ENCODE peak calls at places on chromosomes 5 and 9, in six cellular contexts. L is AG09309, C is OCI-LY7, O is IMR-90, X is aorta, F is HCT116. J is an unnamed sample.

GRCh38 chr5:13354611-13355010 is 589.9 kb downstream of the DNAH5 start:
- DNase-seq in L (no peak), C (no peak), O (no peak), X (no peak), F (no peak), J (no peak)

GRCh38 chr5:57456056-57456455 is 26.6 kb downstream of the ACTBL2 start:
- DNase-seq in L (no peak), C (no peak), O (no peak), X (no peak), F (no peak), J (no peak)

GRCh38 chr9:79946718-79947117 is 375.0 kb downstream of the TLE4 start:
- DNase-seq in L (no peak), C (no peak), O (peak; percentile 32), X (no peak), F (no peak), J (peak; percentile 10)

GRCh38 chr5:176812269-176813259 is 2.2 kb downstream of the UNC5A start:
- DNase-seq in L (no peak), C (no peak), O (no peak), X (no peak), F (no peak), J (no peak)

GRCh38 chr5:140194662-140195061 is 19.7 kb downstream of the CYSTM1 start:
- DNase-seq in L (no peak), C (no peak), O (no peak), X (no peak), F (no peak), J (no peak)

GRCh38 chr9:126939821-126940221 is 25.2 kb downstream of the RALGPS1 start:
- DNase-seq in L (no peak), C (no peak), O (no peak), X (no peak), F (no peak), J (no peak)

GRCh38 chr9:130437011-130437784 is 7.6 kb upstream of the ASS1 start:
- DNase-seq in L (no peak), C (no peak), O (no peak), X (no peak), F (no peak), J (no peak)

GRCh38 chr5:151686673-151687378 is at the start of gene SPARC:
- DNase-seq in L (peak; percentile 92), C (no peak), O (peak; percentile 96), X (peak; percentile 91), F (no peak), J (peak; percentile 95)

GRCh38 chr5:10235350-10235749 is 14.3 kb downstream of the ATPSCKMT start:
- DNase-seq in L (no peak), C (no peak), O (peak; percentile 35), X (no peak), F (peak; percentile 33), J (no peak)

GRCh38 chr9:127102176-127102575 is 20.3 kb downstream of the ANGPTL2 start:
- DNase-seq in L (no peak), C (no peak), O (peak; percentile 76), X (no peak), F (no peak), J (no peak)

DNA sequence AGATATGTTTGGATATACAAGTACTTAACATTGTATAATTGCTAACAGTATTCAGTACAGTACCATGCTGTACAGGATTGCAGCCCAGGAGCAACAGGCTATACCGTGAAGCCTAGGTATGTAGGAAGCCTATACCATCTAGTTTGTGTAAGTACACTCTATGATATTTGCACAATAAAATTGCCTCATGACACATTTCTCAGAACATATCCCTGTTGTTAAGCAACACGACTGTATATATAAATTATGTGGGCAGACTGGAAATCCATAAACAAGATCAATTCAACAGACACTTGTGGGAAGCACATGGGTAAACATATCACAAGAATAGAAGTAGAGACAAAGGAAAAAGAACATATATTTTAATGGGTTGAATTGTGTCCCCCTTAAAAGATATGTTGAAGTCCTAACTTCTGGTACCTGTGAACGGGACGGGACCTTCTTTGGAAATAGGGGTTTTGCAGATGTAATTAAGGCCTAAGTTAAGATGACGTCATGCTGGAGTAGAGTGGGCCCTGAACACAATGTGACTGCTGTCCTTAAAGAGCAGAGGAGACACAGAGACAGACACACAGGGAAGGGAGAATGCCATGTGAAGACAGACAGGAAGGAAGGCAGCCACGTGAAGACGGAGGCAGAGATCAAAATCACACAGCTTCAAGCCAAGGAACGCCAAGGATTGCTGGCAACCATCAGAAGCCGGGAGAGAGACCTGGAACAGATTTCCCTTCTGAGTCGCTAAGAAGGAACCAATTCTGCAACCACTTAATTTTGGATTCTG is 76.3 kb downstream of the SCAI start:
- DNase-seq in L (no peak), C (no peak), O (peak; percentile 47), X (peak; percentile 41), F (no peak), J (no peak)
- H3K4me3 ChIP-seq in L (no peak overlapping the region), C (no peak overlapping the region), O (no peak overlapping the region), X (no peak overlapping the region), F (no peak overlapping the region), J (no peak overlapping the region)

DNA sequence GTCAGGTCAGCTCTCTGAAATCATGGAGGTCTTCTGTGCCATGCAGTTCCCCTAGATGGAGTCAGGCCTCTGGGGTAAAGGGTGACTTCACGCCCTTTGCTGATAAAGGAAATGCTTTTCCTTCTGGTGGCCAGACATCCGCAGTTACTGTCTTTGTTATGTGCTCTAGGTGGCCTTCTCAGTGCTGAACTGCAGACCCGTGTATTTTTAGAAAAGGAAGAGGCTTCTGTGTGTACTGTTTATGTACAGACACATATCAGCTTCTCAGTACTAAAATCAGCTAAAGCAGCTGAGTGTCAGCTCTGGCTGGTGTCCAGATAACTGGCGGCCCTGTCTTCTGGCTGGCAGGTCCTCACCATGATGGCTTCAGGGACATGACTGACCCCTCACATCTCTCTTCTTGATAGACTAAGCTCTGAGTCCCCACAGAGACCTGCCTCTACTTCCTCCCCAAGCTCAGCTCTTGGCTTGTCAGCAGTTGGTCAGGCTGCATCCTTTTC is 75.3 kb downstream of the ARHGAP26 start:
- DNase-seq in L (no peak), C (no peak), O (no peak), X (peak; percentile 77), F (no peak), J (no peak)
- H3K4me3 ChIP-seq in L (no peak overlapping the region), C (no peak overlapping the region), O (no peak overlapping the region), X (no peak overlapping the region), F (no peak overlapping the region), J (no peak overlapping the region)

DNA sequence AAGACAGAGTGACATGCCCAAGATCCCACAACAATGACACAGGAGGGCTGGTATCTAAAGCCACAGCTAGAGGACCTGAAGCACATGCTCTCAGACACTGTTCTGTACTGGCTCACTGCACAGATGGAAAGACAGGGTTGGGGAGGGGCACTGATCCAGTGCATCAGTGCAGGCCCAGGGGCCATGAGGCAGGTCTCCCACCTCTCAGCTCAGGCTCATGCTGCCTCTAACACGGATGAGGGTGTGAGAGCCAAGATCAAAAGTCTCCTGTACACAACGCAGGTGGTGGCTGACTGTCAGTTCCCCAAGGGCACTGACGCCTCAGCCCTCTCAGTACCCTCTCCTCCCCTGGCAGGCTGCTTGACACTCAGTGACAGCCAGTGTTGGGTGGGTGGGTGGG is 10.9 kb downstream of the RAPGEF1 start:
- DNase-seq in L (no peak), C (peak; percentile 90), O (no peak), X (no peak), F (no peak), J (no peak)
- H3K4me3 ChIP-seq in L (no peak overlapping the region), C (peak overlapping the region; percentile 62), O (no peak overlapping the region), X (no peak overlapping the region), F (no peak overlapping the region), J (no peak overlapping the region)

GRCh38 chr9:2749485-2749884 is 32.2 kb downstream of the KCNV2 start:
- DNase-seq in L (no peak), C (no peak), O (peak; percentile 46), X (no peak), F (no peak), J (no peak)
- H3K4me3 ChIP-seq in L (no peak overlapping the region), C (no peak overlapping the region), O (no peak overlapping the region), X (no peak overlapping the region), F (no peak overlapping the region), J (no peak overlapping the region)

GRCh38 chr9:34650816-34651215 is 1.2 kb upstream of the IL11RA start:
- DNase-seq in L (no peak), C (no peak), O (peak; percentile 26), X (no peak), F (no peak), J (no peak)

GRCh38 chr9:34653131-34653530 is 1.1 kb downstream of the IL11RA start:
- DNase-seq in L (no peak), C (no peak), O (peak; percentile 52), X (no peak), F (no peak), J (peak; percentile 22)

GRCh38 chr9:34651286-34651685 is 699 bp upstream of the IL11RA start:
- DNase-seq in L (no peak), C (no peak), O (peak; percentile 54), X (no peak), F (no peak), J (peak; percentile 19)

GRCh38 chr9:34652608-34653007 is 623 bp downstream of the IL11RA start:
- DNase-seq in L (no peak), C (no peak), O (no peak), X (no peak), F (no peak), J (no peak)

DNA sequence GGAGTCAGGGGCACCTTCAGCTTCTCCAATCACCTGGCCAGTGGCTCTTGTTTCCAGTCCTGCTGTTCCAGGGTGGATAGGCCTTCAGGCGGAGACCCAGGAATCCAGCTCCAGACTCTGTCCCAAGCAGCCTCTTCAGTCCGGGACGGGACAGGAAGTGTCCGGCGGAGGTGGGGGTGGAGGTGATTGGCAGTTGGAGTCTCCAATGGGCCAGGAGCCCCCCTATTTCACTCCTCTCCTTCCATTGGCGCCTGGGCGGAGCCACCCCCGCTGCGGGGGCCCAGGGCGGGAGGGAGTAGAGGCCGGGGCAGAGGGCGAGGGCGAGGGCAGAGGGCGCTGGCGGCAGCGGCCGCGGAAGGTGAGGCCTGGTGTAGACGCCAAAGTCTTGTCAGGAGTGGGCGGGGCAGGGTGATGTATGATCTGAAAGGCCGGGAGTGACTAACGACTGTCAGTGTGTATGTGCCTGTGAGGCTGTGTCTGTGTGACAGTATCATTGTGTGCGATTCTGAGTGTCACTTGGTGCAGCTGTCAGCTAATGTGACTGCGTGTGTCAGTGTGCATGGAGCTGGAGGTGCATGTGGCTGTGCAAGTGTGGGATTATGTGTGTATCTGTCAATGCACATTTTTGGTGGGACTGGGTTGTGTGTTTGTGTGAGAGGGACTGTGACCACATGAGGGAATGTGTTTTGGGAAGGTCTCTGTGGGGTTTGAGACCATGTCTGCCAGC is at the start of gene IL11RA:
- DNase-seq in L (peak; percentile 59), C (peak; percentile 33), O (peak; percentile 84), X (peak; percentile 94), F (peak; percentile 80), J (peak; percentile 41)
- H3K4me3 ChIP-seq in L (peak within 1 kb of the TSS; percentile 49), C (no peak within 1 kb of the TSS), O (peak within 1 kb of the TSS; percentile 75), X (peak within 1 kb of the TSS; percentile 24), F (peak within 1 kb of the TSS; percentile 58), J (peak within 1 kb of the TSS; percentile 45)

DNA sequence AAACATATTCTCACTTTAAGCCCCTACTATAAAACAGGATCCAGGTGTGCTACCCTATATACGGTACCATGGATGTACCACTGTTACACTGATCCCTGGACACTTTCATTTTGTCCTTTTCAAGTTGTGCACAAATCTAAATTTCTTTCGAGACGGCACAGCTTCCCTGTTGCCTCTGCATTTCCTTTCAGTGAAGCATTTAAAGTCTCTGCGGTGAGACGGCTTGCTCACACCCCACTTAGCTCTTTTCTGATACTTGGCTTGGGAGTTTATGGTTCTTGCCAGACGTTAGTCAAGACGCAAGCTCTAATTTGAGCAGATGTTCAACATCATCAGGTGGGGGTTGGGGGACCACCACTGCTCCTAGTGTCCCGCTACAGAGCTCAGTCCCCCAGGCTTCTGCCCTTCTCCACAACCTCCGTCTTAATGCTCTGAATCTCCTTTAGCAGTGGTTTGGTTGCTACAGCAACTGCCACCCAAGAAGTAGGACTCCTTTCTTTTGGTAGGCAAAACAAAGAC is 15.8 kb downstream of the F2RL2 start:
- DNase-seq in L (no peak), C (peak; percentile 70), O (peak; percentile 52), X (no peak), F (no peak), J (no peak)
- H3K4me3 ChIP-seq in L (peak overlapping the region; percentile 18), C (peak overlapping the region; percentile 23), O (peak overlapping the region; percentile 28), X (no peak overlapping the region), F (no peak overlapping the region), J (no peak overlapping the region)

GRCh38 chr5:174735498-174736350 is 11.3 kb downstream of the MSX2 start:
- DNase-seq in L (no peak), C (no peak), O (no peak), X (no peak), F (peak; percentile 45), J (no peak)
- H3K4me3 ChIP-seq in L (no peak overlapping the region), C (no peak overlapping the region), O (peak overlapping the region; percentile 2), X (no peak overlapping the region), F (peak overlapping the region; percentile 47), J (no peak overlapping the region)

J was measured in skeletal muscle cell.